ENCODE peak calls at places on chromosome 18, in six cellular contexts. One of them, this sample, is unnamed.

GRCh38 chr18:74901347-74902169 is 303.9 kb downstream of the ZNF407 start:
- DNase-seq in fibroblast of lung: no peak
- DNase-seq in lung: no peak
- DNase-seq in thoracic aorta: no peak
- DNase-seq in tibial artery: no peak
- DNase-seq in PC-9: no peak
- DNase-seq in this sample: no peak

GRCh38 chr18:8215741-8216140 is 393.5 kb upstream of the RAB12 start:
- DNase-seq in fibroblast of lung: no peak
- DNase-seq in lung: no peak
- DNase-seq in thoracic aorta: no peak
- DNase-seq in tibial artery: no peak
- DNase-seq in PC-9: no peak
- DNase-seq in this sample: no peak

GRCh38 chr18:50559750-50560680 is at the start of gene MAPK4:
- DNase-seq in fibroblast of lung: peak; percentile 2
- DNase-seq in lung: no peak
- DNase-seq in thoracic aorta: no peak
- DNase-seq in tibial artery: peak; percentile 80
- DNase-seq in PC-9: no peak
- DNase-seq in this sample: no peak

GRCh38 chr18:741931-742512 is 29.6 kb upstream of the ENOSF1 start:
- DNase-seq in fibroblast of lung: peak; percentile 72
- DNase-seq in lung: no peak
- DNase-seq in thoracic aorta: no peak
- DNase-seq in tibial artery: no peak
- DNase-seq in PC-9: no peak
- DNase-seq in this sample: peak; percentile 10

GRCh38 chr18:10094154-10094553 is 180.3 kb downstream of the VAPA start:
- DNase-seq in fibroblast of lung: peak; percentile 38
- DNase-seq in lung: no peak
- DNase-seq in thoracic aorta: no peak
- DNase-seq in tibial artery: no peak
- DNase-seq in PC-9: no peak
- DNase-seq in this sample: peak; percentile 26

GRCh38 chr18:22112215-22112614 is 57.2 kb upstream of the GATA6 start:
- DNase-seq in fibroblast of lung: no peak
- DNase-seq in lung: no peak
- DNase-seq in thoracic aorta: no peak
- DNase-seq in tibial artery: no peak
- DNase-seq in PC-9: no peak
- DNase-seq in this sample: no peak

GRCh38 chr18:58229162-58229561 is 185.1 kb downstream of the NEDD4L start:
- DNase-seq in fibroblast of lung: no peak
- DNase-seq in lung: no peak
- DNase-seq in thoracic aorta: no peak
- DNase-seq in tibial artery: no peak
- DNase-seq in PC-9: no peak
- DNase-seq in this sample: no peak

GRCh38 chr18:58093311-58093790 is 49.3 kb downstream of the NEDD4L start:
- DNase-seq in fibroblast of lung: no peak
- DNase-seq in lung: no peak
- DNase-seq in thoracic aorta: no peak
- DNase-seq in tibial artery: no peak
- DNase-seq in PC-9: no peak
- DNase-seq in this sample: no peak

GRCh38 chr18:59954241-59954640 is 54.4 kb downstream of the PMAIP1 start:
- DNase-seq in fibroblast of lung: no peak
- DNase-seq in lung: no peak
- DNase-seq in thoracic aorta: no peak
- DNase-seq in tibial artery: no peak
- DNase-seq in PC-9: no peak
- DNase-seq in this sample: no peak

GRCh38 chr18:3051718-3052410 is 38.9 kb upstream of the LPIN2 start:
- DNase-seq in fibroblast of lung: no peak
- DNase-seq in lung: peak; percentile 44
- DNase-seq in thoracic aorta: no peak
- DNase-seq in tibial artery: no peak
- DNase-seq in PC-9: peak; percentile 49
- DNase-seq in this sample: no peak

GRCh38 chr18:9619990-9620389 is 5.6 kb upstream of the PPP4R1 start:
- DNase-seq in fibroblast of lung: peak; percentile 66
- DNase-seq in lung: no peak
- DNase-seq in thoracic aorta: no peak
- DNase-seq in tibial artery: no peak
- DNase-seq in PC-9: no peak
- DNase-seq in this sample: no peak

GRCh38 chr18:75472391-75472790 is 44.9 kb upstream of the SMIM21 start:
- DNase-seq in fibroblast of lung: no peak
- DNase-seq in lung: no peak
- DNase-seq in thoracic aorta: no peak
- DNase-seq in tibial artery: no peak
- DNase-seq in PC-9: no peak
- DNase-seq in this sample: no peak

GRCh38 chr18:22921762-22922161 is 11.4 kb upstream of the RBBP8 start:
- DNase-seq in fibroblast of lung: no peak
- DNase-seq in lung: no peak
- DNase-seq in thoracic aorta: no peak
- DNase-seq in tibial artery: no peak
- DNase-seq in PC-9: no peak
- DNase-seq in this sample: no peak

GRCh38 chr18:3526421-3527354 is 76.7 kb downstream of the TGIF1 start:
- DNase-seq in fibroblast of lung: peak; percentile 48
- DNase-seq in lung: no peak
- DNase-seq in thoracic aorta: no peak
- DNase-seq in tibial artery: no peak
- DNase-seq in PC-9: no peak
- DNase-seq in this sample: peak; percentile 43

GRCh38 chr18:57749604-57749970 is 53.5 kb downstream of the ATP8B1 start:
- DNase-seq in fibroblast of lung: no peak
- DNase-seq in lung: no peak
- DNase-seq in thoracic aorta: no peak
- DNase-seq in tibial artery: no peak
- DNase-seq in PC-9: no peak
- DNase-seq in this sample: no peak

GRCh38 chr18:56999823-57000222 is 147.1 kb upstream of the BOD1L2 start:
- DNase-seq in fibroblast of lung: no peak
- DNase-seq in lung: no peak
- DNase-seq in thoracic aorta: no peak
- DNase-seq in tibial artery: no peak
- DNase-seq in PC-9: no peak
- DNase-seq in this sample: no peak

GRCh38 chr18:77858331-77858730 is 608.7 kb downstream of the GALR1 start:
- DNase-seq in fibroblast of lung: no peak
- DNase-seq in lung: no peak
- DNase-seq in thoracic aorta: no peak
- DNase-seq in tibial artery: no peak
- DNase-seq in PC-9: no peak
- DNase-seq in this sample: no peak

GRCh38 chr18:26637324-26637723 is 89.0 kb upstream of the KCTD1 start:
- DNase-seq in fibroblast of lung: no peak
- DNase-seq in lung: no peak
- DNase-seq in thoracic aorta: no peak
- DNase-seq in tibial artery: no peak
- DNase-seq in PC-9: no peak
- DNase-seq in this sample: no peak

GRCh38 chr18:45228989-45229388 is 386.3 kb upstream of the SLC14A2 start:
- DNase-seq in fibroblast of lung: no peak
- DNase-seq in lung: no peak
- DNase-seq in thoracic aorta: no peak
- DNase-seq in tibial artery: no peak
- DNase-seq in PC-9: no peak
- DNase-seq in this sample: no peak

GRCh38 chr18:54284967-54285785 is 15.9 kb downstream of the POLI start:
- DNase-seq in fibroblast of lung: peak; percentile 59
- DNase-seq in lung: no peak
- DNase-seq in thoracic aorta: no peak
- DNase-seq in tibial artery: no peak
- DNase-seq in PC-9: peak; percentile 10
- DNase-seq in this sample: no peak

GRCh38 chr18:75639468-75639831 is 211.9 kb upstream of the SMIM21 start:
- DNase-seq in fibroblast of lung: no peak
- DNase-seq in lung: no peak
- DNase-seq in thoracic aorta: no peak
- DNase-seq in tibial artery: no peak
- DNase-seq in PC-9: no peak
- DNase-seq in this sample: no peak

GRCh38 chr18:74715306-74715705 is 117.6 kb downstream of the ZNF407 start:
- DNase-seq in fibroblast of lung: no peak
- DNase-seq in lung: no peak
- DNase-seq in thoracic aorta: no peak
- DNase-seq in tibial artery: no peak
- DNase-seq in PC-9: no peak
- DNase-seq in this sample: no peak

GRCh38 chr18:3207565-3207964 is 12.2 kb downstream of the MYOM1 start:
- DNase-seq in fibroblast of lung: no peak
- DNase-seq in lung: no peak
- DNase-seq in thoracic aorta: no peak
- DNase-seq in tibial artery: no peak
- DNase-seq in PC-9: peak; percentile 33
- DNase-seq in this sample: no peak

GRCh38 chr18:22846088-22846683 is 86.9 kb upstream of the RBBP8 start:
- DNase-seq in fibroblast of lung: peak; percentile 43
- DNase-seq in lung: no peak
- DNase-seq in thoracic aorta: no peak
- DNase-seq in tibial artery: no peak
- DNase-seq in PC-9: no peak
- DNase-seq in this sample: no peak

GRCh38 chr18:74512321-74513053 is 16.3 kb downstream of the CNDP2 start:
- DNase-seq in fibroblast of lung: no peak
- DNase-seq in lung: no peak
- DNase-seq in thoracic aorta: no peak
- DNase-seq in tibial artery: peak; percentile 19
- DNase-seq in PC-9: no peak
- DNase-seq in this sample: no peak

GRCh38 chr18:51009071-51009470 is 20.9 kb upstream of the SMAD4 start:
- DNase-seq in fibroblast of lung: no peak
- DNase-seq in lung: peak; percentile 62
- DNase-seq in thoracic aorta: no peak
- DNase-seq in tibial artery: no peak
- DNase-seq in PC-9: no peak
- DNase-seq in this sample: no peak

GRCh38 chr18:75691483-75691882 is 264.0 kb upstream of the SMIM21 start:
- DNase-seq in fibroblast of lung: no peak
- DNase-seq in lung: no peak
- DNase-seq in thoracic aorta: no peak
- DNase-seq in tibial artery: no peak
- DNase-seq in PC-9: no peak
- DNase-seq in this sample: no peak

GRCh38 chr18:48817021-48817461 is 133.7 kb downstream of the SMAD7 start:
- DNase-seq in fibroblast of lung: no peak
- DNase-seq in lung: no peak
- DNase-seq in thoracic aorta: no peak
- DNase-seq in tibial artery: peak; percentile 63
- DNase-seq in PC-9: no peak
- DNase-seq in this sample: no peak

GRCh38 chr18:61699397-61700090 is 193.3 kb downstream of the RNF152 start:
- DNase-seq in fibroblast of lung: no peak
- DNase-seq in lung: no peak
- DNase-seq in thoracic aorta: no peak
- DNase-seq in tibial artery: no peak
- DNase-seq in PC-9: no peak
- DNase-seq in this sample: no peak
- TF ChIP-seq CTCF in fibroblast of lung: no peak
- TF ChIP-seq CTCF in lung: no peak
- TF ChIP-seq CTCF in thoracic aorta: no peak
- TF ChIP-seq CTCF in tibial artery: no peak
- TF ChIP-seq CTCF in PC-9: no peak
- TF ChIP-seq CTCF in this sample: no peak

GRCh38 chr18:79507546-79508480 is 112.1 kb downstream of the NFATC1 start:
- DNase-seq in fibroblast of lung: peak; percentile 38
- DNase-seq in lung: no peak
- DNase-seq in thoracic aorta: no peak
- DNase-seq in tibial artery: peak; percentile 94
- DNase-seq in PC-9: peak; percentile 24
- DNase-seq in this sample: no peak
- H3K4me3 ChIP-seq in fibroblast of lung: peak overlapping the region; percentile 37
- H3K4me3 ChIP-seq in lung: no peak overlapping the region
- H3K4me3 ChIP-seq in thoracic aorta: peak overlapping the region; percentile 77
- H3K4me3 ChIP-seq in tibial artery: peak overlapping the region; percentile 53
- H3K4me3 ChIP-seq in PC-9: no peak overlapping the region
- H3K4me3 ChIP-seq in this sample: no peak overlapping the region

DNA sequence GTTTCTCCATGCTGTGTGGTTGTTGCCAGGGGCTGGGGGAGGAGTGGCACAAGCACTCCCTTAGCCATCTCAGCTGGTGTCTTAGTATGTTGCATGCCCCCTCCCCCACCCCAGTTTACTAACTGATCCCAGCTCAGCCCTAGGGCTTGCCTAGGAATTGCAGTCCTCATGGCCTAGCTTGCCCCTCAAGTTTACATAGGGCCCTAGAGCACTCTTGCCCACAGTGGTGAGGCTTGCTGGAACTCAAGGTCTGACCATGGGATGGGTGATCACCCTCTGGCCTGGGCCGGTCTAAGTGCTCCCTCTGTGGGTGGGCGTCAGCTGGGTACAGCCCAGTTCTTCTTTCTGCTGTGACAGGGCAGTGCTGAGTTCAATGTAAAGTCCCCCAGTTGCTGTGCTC is 156.1 kb upstream of the PIEZO2 start:
- DNase-seq in fibroblast of lung: no peak
- DNase-seq in lung: no peak
- DNase-seq in thoracic aorta: no peak
- DNase-seq in tibial artery: no peak
- DNase-seq in PC-9: no peak
- DNase-seq in this sample: no peak
- TF ChIP-seq CTCF in fibroblast of lung: no peak
- TF ChIP-seq CTCF in lung: no peak
- TF ChIP-seq CTCF in thoracic aorta: no peak
- TF ChIP-seq CTCF in tibial artery: no peak
- TF ChIP-seq CTCF in PC-9: no peak
- TF ChIP-seq CTCF in this sample: no peak

GRCh38 chr18:39173022-39173421 is 1607.4 kb upstream of the CELF4 start:
- DNase-seq in fibroblast of lung: no peak
- DNase-seq in lung: no peak
- DNase-seq in thoracic aorta: no peak
- DNase-seq in tibial artery: no peak
- DNase-seq in PC-9: peak; percentile 0
- DNase-seq in this sample: no peak

GRCh38 chr18:39167990-39168389 is 1602.4 kb upstream of the CELF4 start:
- DNase-seq in fibroblast of lung: no peak
- DNase-seq in lung: no peak
- DNase-seq in thoracic aorta: no peak
- DNase-seq in tibial artery: no peak
- DNase-seq in PC-9: no peak
- DNase-seq in this sample: no peak

GRCh38 chr18:39166776-39167175 is 1601.2 kb upstream of the CELF4 start:
- DNase-seq in fibroblast of lung: no peak
- DNase-seq in lung: no peak
- DNase-seq in thoracic aorta: no peak
- DNase-seq in tibial artery: no peak
- DNase-seq in PC-9: no peak
- DNase-seq in this sample: no peak

GRCh38 chr18:39168723-39169122 is 1603.1 kb upstream of the CELF4 start:
- DNase-seq in fibroblast of lung: no peak
- DNase-seq in lung: no peak
- DNase-seq in thoracic aorta: no peak
- DNase-seq in tibial artery: no peak
- DNase-seq in PC-9: no peak
- DNase-seq in this sample: no peak
- H3K4me3 ChIP-seq in fibroblast of lung: no peak overlapping the region
- H3K4me3 ChIP-seq in lung: no peak overlapping the region
- H3K4me3 ChIP-seq in thoracic aorta: no peak overlapping the region
- H3K4me3 ChIP-seq in tibial artery: no peak overlapping the region
- H3K4me3 ChIP-seq in PC-9: no peak overlapping the region
- H3K4me3 ChIP-seq in this sample: no peak overlapping the region

GRCh38 chr18:25352629-25353005 is 651 bp upstream of the ZNF521 start:
- DNase-seq in fibroblast of lung: no peak
- DNase-seq in lung: no peak
- DNase-seq in thoracic aorta: no peak
- DNase-seq in tibial artery: no peak
- DNase-seq in PC-9: no peak
- DNase-seq in this sample: no peak
- TF ChIP-seq CTCF in fibroblast of lung: no peak
- TF ChIP-seq CTCF in lung: no peak
- TF ChIP-seq CTCF in thoracic aorta: no peak
- TF ChIP-seq CTCF in tibial artery: no peak
- TF ChIP-seq CTCF in PC-9: no peak
- TF ChIP-seq CTCF in this sample: no peak